ENCODE peak calls at places on chromosomes 5 and 9, in five cellular contexts. Z is mesenchymal stem cell, M is suprapubic skin, E is lower leg skin, C is neural progenitor cell. T is an unnamed sample.

GRCh38 chr5:33936004-33936380 is 194 bp upstream of the RXFP3 start:
- DNase-seq in E (peak; percentile 89), Z (peak; percentile 72), M (no peak), C (peak; percentile 91), T (peak; percentile 25)

GRCh38 chr5:75510836-75511434 is 494 bp downstream of the CERT1 start:
- DNase-seq in M (peak; percentile 84), Z (no peak), C (peak; percentile 76), E (no peak), T (peak; percentile 4)

GRCh38 chr5:51033215-51033614 is 350.0 kb upstream of the ISL1 start:
- DNase-seq in M (no peak), E (no peak), Z (no peak), C (no peak), T (no peak)

GRCh38 chr5:6457592-6457991 is 8.9 kb downstream of the UBE2QL1 start:
- DNase-seq in M (no peak), E (no peak), C (no peak), Z (no peak), T (no peak)

GRCh38 chr9:89145086-89145485 is 33.5 kb downstream of the SHC3 start:
- DNase-seq in Z (no peak), E (no peak), C (no peak), M (no peak), T (no peak)

GRCh38 chr9:131475111-131475955 is 27.4 kb upstream of the POMT1 start:
- DNase-seq in C (no peak), E (no peak), M (peak; percentile 62), Z (no peak), T (no peak)

GRCh38 chr5:121671624-121672023 is 180.1 kb upstream of the FTMT start:
- DNase-seq in E (no peak), C (no peak), M (no peak), Z (no peak), T (no peak)

GRCh38 chr9:38362912-38363588 is 29.5 kb upstream of the ALDH1B1 start:
- DNase-seq in M (peak; percentile 61), C (peak; percentile 69), Z (peak; percentile 74), E (peak; percentile 83), T (peak; percentile 57)

GRCh38 chr9:78097541-78097940 is 65.9 kb upstream of the GNAQ start:
- DNase-seq in Z (no peak), C (no peak), E (no peak), M (no peak), T (no peak)

GRCh38 chr5:178839319-178839704 is 20.4 kb upstream of the ZNF354B start:
- DNase-seq in C (peak; percentile 82), Z (no peak), M (no peak), E (no peak), T (no peak)

GRCh38 chr9:130713286-130713975 is 19.9 kb downstream of the EXOSC2 start:
- DNase-seq in M (no peak), C (no peak), E (no peak), Z (peak; percentile 61), T (no peak)

GRCh38 chr5:99948850-99949249 is 586.3 kb upstream of the FAM174A start:
- DNase-seq in E (no peak), Z (no peak), C (no peak), M (no peak), T (no peak)

GRCh38 chr5:129384736-129385135 is 75.4 kb upstream of the ADAMTS19 start:
- DNase-seq in M (no peak), Z (no peak), E (no peak), C (no peak), T (no peak)

GRCh38 chr9:37966443-37967271 is 62.7 kb upstream of the SLC25A51 start:
- DNase-seq in Z (peak; percentile 60), E (no peak), M (no peak), C (no peak), T (no peak)

GRCh38 chr5:160188151-160188967 is 40.9 kb upstream of the FABP6 start:
- DNase-seq in C (peak; percentile 70), Z (peak; percentile 76), M (peak; percentile 74), E (peak; percentile 86), T (no peak)

GRCh38 chr9:79254900-79255651 is 316.7 kb upstream of the TLE4 start:
- DNase-seq in C (peak; percentile 61), Z (no peak), E (no peak), M (no peak), T (no peak)

GRCh38 chr5:145243016-145243415 is 592.1 kb downstream of the PRELID2 start:
- DNase-seq in C (peak; percentile 67), M (no peak), E (no peak), Z (no peak), T (no peak)

GRCh38 chr5:11182441-11183080 is 421.5 kb upstream of the DAP start:
- DNase-seq in M (no peak), E (no peak), Z (peak; percentile 49), C (peak; percentile 62), T (no peak)

DNA sequence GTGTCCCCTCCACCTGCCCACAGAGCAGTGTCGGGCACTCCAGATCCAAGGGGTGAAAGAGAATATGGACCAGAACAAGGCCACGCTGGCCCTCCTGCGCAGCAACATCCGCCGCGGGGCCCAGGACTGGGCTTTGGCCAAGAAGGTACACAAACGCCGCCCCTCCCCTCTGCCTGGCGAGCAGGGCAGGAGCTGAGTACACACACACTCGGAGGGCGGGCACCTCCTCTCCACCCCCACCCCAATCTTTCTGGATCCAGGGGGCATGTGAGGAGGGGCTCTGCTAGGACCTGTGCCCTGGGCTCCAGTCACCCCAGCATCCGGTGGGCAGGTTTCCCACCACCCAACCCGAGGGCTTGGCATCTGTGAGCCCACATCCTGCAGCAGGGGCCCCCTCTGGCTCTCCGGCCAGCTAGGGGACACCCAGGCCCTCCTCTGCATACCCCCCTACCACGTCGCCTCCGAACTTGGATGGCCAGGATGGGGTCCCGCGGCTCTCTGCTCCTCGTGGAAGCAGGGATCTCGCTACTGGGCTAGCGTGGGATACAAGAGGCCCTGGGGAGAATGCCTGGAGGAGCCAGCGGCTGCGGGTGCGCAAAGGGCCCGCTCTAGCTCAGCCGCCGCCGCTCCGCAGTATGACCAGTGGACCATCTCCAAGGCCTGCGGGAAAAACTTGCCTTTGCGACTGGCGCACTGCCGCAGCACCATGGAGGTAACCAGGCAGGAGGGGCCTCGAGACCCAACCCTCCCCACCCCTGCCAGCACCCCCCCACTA is 3.1 kb downstream of the CCDC183 start:
- DNase-seq in E (no peak), Z (no peak), M (no peak), C (peak; percentile 52), T (no peak)
- H3K4me3 ChIP-seq in E (no peak overlapping the region), Z (no peak overlapping the region), M (peak overlapping the region; percentile 40), C (peak overlapping the region; percentile 60), T (no peak overlapping the region)

GRCh38 chr5:42366051-42366450 is 57.2 kb upstream of the GHR start:
- DNase-seq in C (no peak), M (no peak), Z (no peak), E (no peak), T (no peak)

GRCh38 chr5:42360641-42361320 is 62.5 kb upstream of the GHR start:
- DNase-seq in Z (no peak), C (peak; percentile 25), E (no peak), M (no peak), T (no peak)

GRCh38 chr5:42360061-42360460 is 63.2 kb upstream of the GHR start:
- DNase-seq in M (no peak), C (no peak), E (no peak), Z (peak; percentile 63), T (peak; percentile 68)

DNA sequence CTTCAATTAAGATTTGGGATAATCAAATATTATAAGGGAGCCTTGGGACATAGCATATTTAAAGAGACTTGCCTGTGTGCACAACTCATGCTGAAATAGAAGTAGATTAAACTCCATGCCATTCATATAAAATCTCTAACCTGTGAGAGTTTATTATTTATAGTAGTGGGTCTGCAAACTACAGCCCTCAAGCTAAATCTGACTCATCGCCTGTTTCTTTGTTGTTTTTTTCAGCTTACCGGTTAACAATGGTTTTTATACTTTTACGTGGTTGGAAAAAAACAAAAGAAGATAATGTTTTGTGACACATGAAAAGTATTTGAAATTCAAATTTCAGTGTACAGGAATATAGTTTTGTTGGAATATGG is 61.9 kb upstream of the GHR start:
- DNase-seq in E (no peak), C (no peak), M (no peak), Z (no peak), T (no peak)
- H3K4me3 ChIP-seq in E (no peak overlapping the region), C (no peak overlapping the region), M (no peak overlapping the region), Z (no peak overlapping the region), T (no peak overlapping the region)

GRCh38 chr9:35490155-35490909 is 421 bp downstream of the RUSC2 start:
- DNase-seq in C (peak; percentile 40), M (peak; percentile 74), Z (no peak), E (peak; percentile 89), T (no peak)

GRCh38 chr9:35489313-35490154 is at the start of gene RUSC2:
- DNase-seq in Z (peak; percentile 95), C (peak; percentile 97), E (peak; percentile 95), M (peak; percentile 90), T (peak; percentile 78)

GRCh38 chr9:35488019-35488418 is 1.9 kb upstream of the RUSC2 start:
- DNase-seq in Z (no peak), C (no peak), M (no peak), E (no peak), T (no peak)

GRCh38 chr9:35487066-35487465 is 2.8 kb upstream of the RUSC2 start:
- DNase-seq in C (no peak), M (no peak), Z (no peak), E (no peak), T (no peak)

DNA sequence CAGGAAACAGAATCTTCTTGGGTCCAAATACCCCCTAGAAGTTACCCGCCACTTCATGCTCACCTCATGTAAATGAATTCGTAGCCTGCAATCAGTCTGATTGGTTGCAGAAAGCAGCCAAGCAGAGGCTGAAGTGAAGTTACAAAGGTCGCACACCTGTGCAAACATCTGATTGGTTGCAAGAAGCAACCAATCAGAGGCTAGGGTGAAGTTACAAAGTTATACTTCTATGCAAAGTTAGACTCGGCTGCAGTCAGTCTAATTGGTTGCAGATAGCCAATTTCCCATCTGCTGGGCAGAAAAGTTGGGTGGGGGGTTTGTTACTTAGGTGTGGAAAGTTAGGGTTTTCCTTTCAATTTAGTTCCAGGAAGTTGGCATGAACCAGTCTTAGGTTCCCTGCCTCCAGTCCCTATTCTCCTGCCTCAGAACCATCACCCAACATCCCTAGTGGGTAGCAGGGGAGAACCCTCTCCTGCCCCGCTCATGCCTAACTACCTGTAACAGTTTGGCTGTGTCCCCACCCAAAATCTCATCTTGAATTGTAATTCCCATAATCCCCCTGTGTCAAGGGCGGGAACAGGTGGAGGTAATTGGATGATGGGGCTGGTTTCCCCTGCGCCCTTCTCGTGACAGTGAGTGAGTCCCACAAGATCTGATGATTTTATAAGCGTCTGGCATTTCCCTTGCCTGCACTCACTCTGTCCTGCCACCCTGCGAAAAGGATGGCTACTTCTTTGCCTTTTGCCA is 1.2 kb upstream of the RUSC2 start:
- DNase-seq in Z (no peak), C (no peak), E (no peak), M (no peak), T (no peak)
- H3K4me3 ChIP-seq in Z (no peak overlapping the region), C (peak overlapping the region; percentile 78), E (peak overlapping the region; percentile 59), M (peak overlapping the region; percentile 93), T (peak overlapping the region; percentile 88)

GRCh38 chr5:135735831-135736230 is 98.6 kb upstream of the SLC25A48 start:
- DNase-seq in Z (no peak), C (no peak), E (peak; percentile 72), M (peak; percentile 5), T (no peak)
- H3K4me3 ChIP-seq in Z (no peak overlapping the region), C (no peak overlapping the region), E (no peak overlapping the region), M (no peak overlapping the region), T (no peak overlapping the region)

GRCh38 chr5:163436515-163436914 is 880 bp upstream of the CCNG1 start:
- DNase-seq in M (no peak), Z (no peak), E (no peak), C (no peak), T (no peak)
- H3K4me3 ChIP-seq in M (peak overlapping the region; percentile 72), Z (no peak overlapping the region), E (no peak overlapping the region), C (peak overlapping the region; percentile 47), T (no peak overlapping the region)